ENCODE peak calls at places on chromosomes 2 and 18, in seven cellular contexts. C is A549, X is IMR-90, K is HepG2, P is SK-N-SH, L is H1, R is GM12878. Y is an unnamed sample.

GRCh38 chr18:48192542-48192941 is 216.6 kb downstream of the ZBTB7C start:
- DNase-seq in P (no peak), X (no peak), L (no peak), K (no peak), C (no peak), R (no peak), Y (no peak)

GRCh38 chr2:239904496-239904895 is 120.6 kb downstream of the NDUFA10 start:
- DNase-seq in K (no peak), R (no peak), L (no peak), C (no peak), P (no peak), X (no peak), Y (no peak)

GRCh38 chr18:55387139-55387984 is 200.6 kb downstream of the TCF4 start:
- DNase-seq in P (no peak), C (no peak), R (no peak), L (no peak), K (peak; percentile 0), X (no peak), Y (no peak)

GRCh38 chr2:206804326-206804725 is 38.9 kb downstream of the FASTKD2 start:
- DNase-seq in K (no peak), R (no peak), P (no peak), X (no peak), C (no peak), L (no peak), Y (no peak)

GRCh38 chr2:22253171-22253570 is 1129.4 kb downstream of the TDRD15 start:
- DNase-seq in R (no peak), P (no peak), X (no peak), K (no peak), C (no peak), L (no peak), Y (no peak)

GRCh38 chr2:113847144-113847543 is 42.7 kb upstream of the ACTR3 start:
- DNase-seq in L (no peak), R (no peak), C (no peak), P (no peak), X (peak; percentile 45), K (no peak), Y (peak; percentile 40)

GRCh38 chr2:96528680-96529375 is 7.7 kb upstream of the ARID5A start:
- DNase-seq in R (no peak), K (no peak), C (no peak), X (no peak), P (no peak), L (no peak), Y (peak; percentile 25)

GRCh38 chr2:84375020-84375419 is 84.1 kb downstream of the SUCLG1 start:
- DNase-seq in X (no peak), P (no peak), L (no peak), R (no peak), K (no peak), C (no peak), Y (no peak)

GRCh38 chr2:105747997-105748396 is 3.3 kb downstream of the NCK2 start:
- DNase-seq in X (peak; percentile 10), R (no peak), K (no peak), L (no peak), P (no peak), C (no peak), Y (no peak)

GRCh38 chr2:157480182-157480961 is 36.5 kb upstream of the CYTIP start:
- DNase-seq in X (peak; percentile 24), R (no peak), P (no peak), C (no peak), K (no peak), L (no peak), Y (no peak)

GRCh38 chr2:60000681-60001080 is 552.8 kb downstream of the BCL11A start:
- DNase-seq in L (no peak), P (no peak), K (no peak), C (no peak), R (no peak), X (no peak), Y (no peak)

GRCh38 chr18:23136326-23137092 is 1.2 kb downstream of the CABLES1 start:
- DNase-seq in R (no peak), P (peak; percentile 78), K (no peak), L (no peak), X (no peak), C (no peak), Y (no peak)

GRCh38 chr2:40554665-40555294 is 102.9 kb upstream of the SLC8A1 start:
- DNase-seq in X (peak; percentile 38), L (peak; percentile 88), R (peak; percentile 2), P (peak; percentile 32), K (peak; percentile 56), C (peak; percentile 67), Y (peak; percentile 17)

GRCh38 chr2:72139471-72139870 is 8.2 kb downstream of the CYP26B1 start:
- DNase-seq in P (peak; percentile 15), L (peak; percentile 40), X (no peak), K (no peak), C (no peak), R (no peak), Y (no peak)

GRCh38 chr18:37717098-37717497 is 151.5 kb upstream of the CELF4 start:
- DNase-seq in R (no peak), P (peak; percentile 44), X (no peak), C (no peak), L (no peak), K (no peak), Y (no peak)

GRCh38 chr2:66561645-66562336 is 126.9 kb downstream of the MEIS1 start:
- DNase-seq in K (no peak), L (no peak), P (no peak), C (no peak), X (no peak), R (no peak), Y (no peak)

GRCh38 chr18:13414102-13414501 is 195.5 kb downstream of the LDLRAD4 start:
- DNase-seq in X (no peak), K (no peak), L (no peak), P (no peak), R (no peak), C (no peak), Y (no peak)

GRCh38 chr18:43115076-43116035 is at the start of gene RIT2:
- DNase-seq in P (peak; percentile 27), R (no peak), L (no peak), K (no peak), C (no peak), X (no peak), Y (no peak)

GRCh38 chr18:3790702-3791101 is 340.7 kb downstream of the TGIF1 start:
- DNase-seq in R (peak; percentile 15), C (no peak), K (no peak), P (no peak), X (no peak), L (no peak), Y (no peak)
- TF ChIP-seq RFX5 in R (no peak), C (no peak), K (no peak), P (no peak), X (no peak), L (no peak), Y (no peak)

DNA sequence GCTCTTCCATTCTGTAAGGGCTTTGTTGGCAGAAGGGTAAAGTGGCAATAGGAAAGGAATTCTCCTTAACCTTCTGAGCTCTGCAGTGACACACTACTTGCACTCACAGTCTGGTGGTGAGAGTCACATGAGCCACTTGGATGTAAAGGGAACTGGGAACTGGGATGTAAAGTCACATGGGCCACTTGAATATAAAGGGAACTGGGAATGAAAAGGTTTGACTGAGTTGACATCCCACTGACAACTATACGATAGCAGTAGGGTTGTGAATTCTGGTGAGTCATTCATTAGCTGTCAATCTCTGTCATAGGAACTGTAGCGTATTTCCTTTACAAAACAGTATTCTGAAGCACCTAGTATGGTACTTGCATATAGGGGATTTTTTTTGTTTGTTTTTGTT is 5.5 kb downstream of the RPE start:
- DNase-seq in R (no peak), P (no peak), L (no peak), X (peak; percentile 10), C (no peak), K (no peak), Y (no peak)
- TF ChIP-seq RFX5 in R (no peak), P (no peak), L (no peak), X (no peak), C (no peak), K (no peak), Y (no peak)

DNA sequence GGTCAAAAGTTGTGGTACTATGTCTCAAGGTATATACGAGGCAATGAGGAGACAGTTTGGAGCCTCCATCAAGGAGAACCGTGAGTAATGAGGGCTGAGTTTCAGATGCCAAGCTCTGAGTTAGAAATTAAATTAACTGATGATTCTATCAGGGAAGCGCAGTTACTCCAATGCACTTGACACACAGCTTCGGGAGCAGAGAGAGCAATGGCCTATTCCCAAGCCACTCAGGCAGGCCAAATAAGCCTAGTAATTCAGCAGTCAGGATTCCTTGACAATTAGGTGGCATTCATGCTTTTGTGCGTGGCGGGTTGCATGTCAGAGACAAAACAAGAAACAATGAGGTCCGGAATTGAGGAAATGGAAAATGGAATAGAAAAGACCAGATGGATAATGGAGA is 123.2 kb downstream of the MMADHC start:
- DNase-seq in X (no peak), L (no peak), K (no peak), R (no peak), C (no peak), P (no peak), Y (no peak)
- TF ChIP-seq RFX5 in X (no peak), L (no peak), K (no peak), R (no peak), C (no peak), P (no peak), Y (no peak)

GRCh38 chr2:134835471-134835870 is 2.9 kb upstream of the ACMSD start:
- DNase-seq in K (no peak), C (no peak), P (no peak), L (no peak), X (no peak), R (no peak), Y (no peak)

GRCh38 chr2:134838143-134838620 is at the start of gene ACMSD:
- DNase-seq in L (no peak), C (no peak), X (no peak), K (no peak), R (no peak), P (no peak), Y (no peak)

GRCh38 chr2:134842930-134843490 is 4.6 kb downstream of the ACMSD start:
- DNase-seq in P (no peak), K (no peak), L (no peak), C (no peak), R (no peak), X (no peak), Y (no peak)

GRCh38 chr2:134836986-134837385 is 1.4 kb upstream of the ACMSD start:
- DNase-seq in P (no peak), R (no peak), K (no peak), C (no peak), X (peak; percentile 91), L (no peak), Y (no peak)

DNA sequence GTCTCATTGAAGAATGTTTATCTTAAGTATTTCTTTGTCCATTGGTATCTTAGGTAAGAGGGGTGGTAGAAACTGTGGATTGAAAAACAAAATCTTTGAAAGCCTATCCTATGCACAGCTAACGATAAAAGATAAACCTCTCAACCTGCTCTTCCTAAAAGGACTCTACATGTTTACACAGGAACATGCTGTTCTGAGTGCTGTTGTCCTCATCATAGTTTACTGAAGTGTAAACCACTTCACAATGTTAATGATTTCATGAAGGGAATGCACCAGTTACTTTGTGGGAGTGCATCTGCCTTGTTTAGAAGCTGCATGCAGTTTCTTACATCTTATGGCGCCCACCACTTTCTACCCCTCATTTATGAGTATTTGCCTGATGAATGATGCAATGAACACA is 1.2 kb downstream of the ACMSD start:
- DNase-seq in X (no peak), L (no peak), K (no peak), R (no peak), P (no peak), C (no peak), Y (no peak)
- TF ChIP-seq RFX5 in X (no peak), L (no peak), K (no peak), R (no peak), P (no peak), C (no peak), Y (no peak)